ENCODE peak calls at places on chromosomes 6 and 20, in six cellular contexts. Z is A549, E is GM06990, U is psoas muscle, A is left ventricle myocardium inferior, B is fibroblast of the aortic adventitia. F is an unnamed sample.

GRCh38 chr6:142303191-142303564 is 1.4 kb downstream of the ADGRG6 start:
- DNase-seq in A (no peak), E (no peak), U (no peak), B (no peak), Z (no peak), F (no peak)

GRCh38 chr20:10217517-10218410 is 866 bp upstream of the SNAP25 start:
- DNase-seq in U (no peak), E (no peak), B (peak; percentile 68), A (no peak), Z (peak; percentile 94), F (peak; percentile 37)

GRCh38 chr6:125791151-125791819 is 525 bp downstream of the NCOA7 start:
- DNase-seq in Z (peak; percentile 71), U (no peak), A (no peak), B (peak; percentile 72), E (no peak), F (peak; percentile 49)

GRCh38 chr6:33607784-33608161 is 13.3 kb upstream of the ITPR3 start:
- DNase-seq in A (no peak), U (no peak), E (no peak), B (no peak), Z (peak; percentile 51), F (peak; percentile 72)

GRCh38 chr6:113120214-113120576 is 737.0 kb upstream of the MARCKS start:
- DNase-seq in B (peak; percentile 98), Z (peak; percentile 70), E (no peak), A (no peak), U (no peak), F (no peak)

GRCh38 chr20:47681977-47682812 is 103.1 kb downstream of the SULF2 start:
- DNase-seq in B (peak; percentile 66), E (no peak), A (peak; percentile 80), Z (peak; percentile 43), U (peak; percentile 79), F (no peak)

GRCh38 chr6:135624402-135625297 is 127.1 kb upstream of the AHI1 start:
- DNase-seq in E (no peak), B (no peak), Z (no peak), A (no peak), U (no peak), F (no peak)

GRCh38 chr6:37638414-37639079 is 59.1 kb downstream of the MDGA1 start:
- DNase-seq in E (no peak), A (no peak), Z (peak; percentile 57), B (peak; percentile 46), U (no peak), F (no peak)

GRCh38 chr6:75376347-75377024 is 91.9 kb upstream of the TMEM30A start:
- DNase-seq in B (peak; percentile 40), E (no peak), Z (peak; percentile 82), A (no peak), U (no peak), F (no peak)

GRCh38 chr20:48750941-48751620 is 76.7 kb downstream of the PREX1 start:
- DNase-seq in B (no peak), A (peak; percentile 71), U (peak; percentile 63), Z (no peak), E (no peak), F (no peak)

GRCh38 chr6:18100296-18100695 is 22.2 kb downstream of the NHLRC1 start:
- DNase-seq in U (no peak), B (no peak), Z (no peak), A (no peak), E (no peak), F (no peak)

GRCh38 chr6:2969549-2969948 is 1.8 kb downstream of the SERPINB6 start:
- DNase-seq in B (no peak), A (no peak), Z (no peak), E (no peak), U (no peak), F (no peak)

GRCh38 chr6:137977814-137978213 is 110.8 kb downstream of the TNFAIP3 start:
- DNase-seq in B (peak; percentile 58), E (no peak), U (no peak), Z (no peak), A (no peak), F (no peak)

GRCh38 chr6:137977206-137977605 is 110.1 kb downstream of the TNFAIP3 start:
- DNase-seq in B (no peak), A (no peak), U (no peak), E (no peak), Z (no peak), F (no peak)

GRCh38 chr6:137976430-137976829 is 109.4 kb downstream of the TNFAIP3 start:
- DNase-seq in E (no peak), A (no peak), Z (no peak), B (no peak), U (no peak), F (no peak)

GRCh38 chr6:137973201-137973600 is 106.1 kb downstream of the TNFAIP3 start:
- DNase-seq in E (no peak), Z (no peak), B (peak; percentile 94), A (no peak), U (no peak), F (no peak)

DNA sequence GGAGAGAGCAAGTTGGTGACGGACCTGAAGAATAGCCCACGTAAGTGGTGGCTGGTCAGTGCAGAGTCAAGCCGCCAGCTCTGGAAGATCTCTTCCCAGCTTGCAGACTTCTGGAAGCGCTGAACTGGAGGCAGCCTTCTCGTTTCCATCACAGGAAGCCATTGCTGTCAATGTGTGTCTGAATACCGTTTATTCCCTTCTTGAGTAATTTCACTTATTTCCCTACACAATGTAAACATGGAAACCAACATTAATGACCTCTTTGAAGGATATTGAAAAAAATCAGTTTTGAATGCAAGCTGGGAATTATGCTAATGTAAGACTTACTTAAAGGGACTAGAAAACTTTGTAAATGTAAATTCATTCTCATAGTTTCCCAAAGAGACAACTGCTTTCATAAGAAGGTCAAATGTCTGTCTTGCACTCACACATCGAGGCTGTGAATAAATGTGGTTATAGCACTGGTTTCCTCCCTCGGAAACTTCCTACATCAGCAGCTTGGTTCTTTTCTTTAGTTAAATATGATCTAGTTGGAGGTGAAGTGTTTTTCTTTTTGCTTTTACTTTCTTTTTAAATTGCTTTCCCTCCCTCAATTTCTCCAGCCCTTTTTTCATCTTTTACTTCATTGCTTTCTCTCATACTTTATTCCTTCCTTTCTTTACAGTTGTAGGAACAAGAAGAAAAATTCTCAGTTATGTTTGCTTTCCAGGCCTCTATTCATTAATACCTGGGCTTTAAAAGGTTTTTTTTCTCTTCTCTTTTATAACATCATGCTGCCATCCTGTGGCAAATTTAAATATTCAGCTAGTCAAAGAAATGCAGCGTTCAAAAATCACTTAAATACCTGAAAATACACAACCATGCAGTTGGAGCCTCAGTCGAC is 108.2 kb downstream of the TNFAIP3 start:
- DNase-seq in A (no peak), B (peak; percentile 73), U (no peak), Z (no peak), E (no peak), F (peak; percentile 33)
- TF ChIP-seq CTCF in A (peak; percentile 36), B (peak; percentile 38), U (peak; percentile 32), Z (peak; percentile 35), E (peak; percentile 27), F (peak; percentile 34)

DNA sequence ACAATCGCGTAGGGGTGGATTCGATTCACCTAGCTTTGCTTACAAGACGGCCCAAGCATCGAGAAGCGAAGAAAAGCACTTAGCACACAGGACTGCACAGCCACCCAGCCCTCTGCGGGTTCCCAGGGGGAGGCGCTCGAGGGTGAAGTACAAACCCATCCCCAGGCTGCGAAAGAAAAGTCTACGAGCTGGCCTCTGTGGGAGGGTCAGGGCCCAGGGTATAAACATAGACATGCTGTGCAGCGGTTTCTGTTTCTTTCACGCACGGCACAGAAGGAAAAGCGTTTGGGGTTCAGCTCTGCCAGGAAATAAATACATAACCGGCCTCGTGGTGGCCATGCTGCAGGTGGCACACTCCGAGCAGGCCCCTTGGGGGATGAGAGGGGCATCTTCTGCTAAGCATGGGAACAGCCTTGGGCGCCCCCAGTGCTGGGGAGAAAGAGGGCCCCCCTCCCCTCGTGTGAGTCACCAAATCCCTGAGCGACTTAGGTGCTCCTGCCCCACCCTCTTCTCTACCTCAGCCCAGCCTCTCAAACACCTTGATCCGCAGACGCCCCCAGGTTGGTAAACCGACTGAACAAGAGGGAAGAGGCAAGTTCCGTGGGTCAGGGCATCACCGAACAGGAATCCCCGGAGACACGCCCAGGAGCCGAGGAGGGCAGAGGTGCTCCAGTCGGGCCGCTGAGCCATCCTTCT is 91.6 kb upstream of the RIPOR2 start:
- DNase-seq in E (peak; percentile 81), U (no peak), B (no peak), Z (no peak), A (no peak), F (peak; percentile 88)
- TF ChIP-seq CTCF in E (peak; percentile 78), U (no peak), B (no peak), Z (no peak), A (no peak), F (peak; percentile 78)

DNA sequence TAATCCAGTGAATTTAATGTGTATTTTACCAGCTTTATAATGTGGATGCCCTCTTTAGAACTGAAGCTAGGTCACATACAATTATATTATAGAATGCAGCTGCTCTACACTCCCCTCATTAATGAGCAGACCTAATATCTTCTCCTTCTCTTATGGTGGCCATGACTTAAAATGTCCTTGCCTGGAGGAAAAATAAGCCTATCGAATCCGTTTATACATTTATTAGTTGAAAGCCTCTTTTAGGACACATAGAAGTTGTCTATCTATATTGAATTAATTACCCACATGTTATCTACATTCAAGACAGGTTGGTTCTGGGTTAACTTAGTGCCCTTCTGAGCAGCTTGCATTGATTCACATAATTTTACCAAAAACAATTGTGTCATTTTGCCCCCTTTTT is 1716.8 kb downstream of the HACE1 start:
- DNase-seq in A (no peak), U (no peak), E (no peak), Z (no peak), B (no peak), F (no peak)
- TF ChIP-seq CTCF in A (no peak), U (no peak), E (no peak), Z (no peak), B (no peak), F (no peak)

GRCh38 chr20:44748005-44748370 is 2.3 kb downstream of the KCNK15 start:
- DNase-seq in B (peak; percentile 37), E (no peak), U (peak; percentile 19), Z (no peak), A (no peak), F (no peak)
- TF ChIP-seq CTCF in B (no peak), E (no peak), U (no peak), Z (no peak), A (no peak), F (no peak)

GRCh38 chr6:5995705-5996686 is 10.7 kb downstream of the NRN1 start:
- DNase-seq in Z (peak; percentile 40), E (no peak), A (peak; percentile 71), U (peak; percentile 81), B (peak; percentile 32), F (no peak)
- TF ChIP-seq CTCF in Z (no peak), E (no peak), A (peak; percentile 47), U (peak; percentile 18), B (peak; percentile 31), F (no peak)

GRCh38 chr6:44135875-44136274 is 8.5 kb downstream of the TMEM63B start:
- DNase-seq in A (no peak), U (no peak), B (no peak), E (no peak), Z (no peak), F (no peak)
- TF ChIP-seq CTCF in A (no peak), U (no peak), B (no peak), E (no peak), Z (no peak), F (no peak)

GRCh38 chr6:97456070-97456469 is 173.1 kb upstream of the MMS22L start:
- DNase-seq in A (no peak), U (no peak), B (no peak), E (no peak), Z (peak; percentile 0), F (no peak)
- TF ChIP-seq CTCF in A (no peak), U (no peak), B (no peak), E (no peak), Z (no peak), F (no peak)

GRCh38 chr6:168150551-168151444 is 71.8 kb upstream of the FRMD1 start:
- DNase-seq in E (no peak), U (no peak), B (peak; percentile 12), A (no peak), Z (peak; percentile 22), F (no peak)
- TF ChIP-seq CTCF in E (no peak), U (no peak), B (peak; percentile 40), A (peak; percentile 53), Z (peak; percentile 66), F (no peak)

GRCh38 chr6:7004581-7005297 is 103.0 kb upstream of the RREB1 start:
- DNase-seq in A (no peak), B (no peak), Z (no peak), E (no peak), U (no peak), F (no peak)
- TF ChIP-seq CTCF in A (no peak), B (no peak), Z (no peak), E (no peak), U (no peak), F (no peak)